ENCODE peak calls at places on chromosomes 16 and 17, in ten cellular contexts. V is AG04450; N is GM23338; A is sigmoid colon; R is CD8-positive, alpha-beta memory T cell; O is adrenal gland; J is cardiac muscle cell; P is esophagus muscularis mucosa; W is heart right ventricle; M is Peyer's patch. I is an unnamed sample. For H3K27me3, the result is how much of the 10 kb centered on the place peaks cover.

GRCh38 chr17:43810823-43811222 is 22.1 kb downstream of the MPP3 start:
- DNase-seq in J (no peak), V (no peak), M (no peak), W (no peak), P (no peak), R (no peak), A (no peak), N (no peak), O (no peak), I (no peak)

GRCh38 chr17:43170766-43171681 is at the start of gene NBR1:
- DNase-seq in V (peak), M (peak), J (peak), R (peak), W (peak), O (peak), N (peak), P (peak), A (peak), I (peak)

GRCh38 chr16:2226245-2226793 is 2.9 kb downstream of the E4F1 start:
- DNase-seq in M (no peak), O (no peak), V (no peak), P (no peak), R (no peak), N (no peak), A (no peak), J (no peak), W (no peak), I (no peak)

GRCh38 chr17:80045703-80046102 is 9.3 kb downstream of the CCDC40 start:
- DNase-seq in V (no peak), P (no peak), W (no peak), A (no peak), R (no peak), O (no peak), N (no peak), M (no peak), J (no peak), I (no peak)

GRCh38 chr17:78723001-78723796 is 58.9 kb downstream of the CYTH1 start:
- DNase-seq in V (no peak), W (peak), J (peak), M (no peak), R (no peak), A (peak), N (peak), O (peak), P (no peak), I (no peak)

GRCh38 chr17:80169107-80169506 is 723 bp upstream of the CARD14 start:
- DNase-seq in J (no peak), W (no peak), A (no peak), P (no peak), N (no peak), V (no peak), O (no peak), R (no peak), M (no peak), I (no peak)

GRCh38 chr17:39755550-39756375 is 18.0 kb downstream of the GRB7 start:
- DNase-seq in R (peak), A (peak), P (no peak), M (peak), J (no peak), V (no peak), N (no peak), O (peak), W (no peak), I (no peak)

GRCh38 chr16:55711959-55712876 is 56.4 kb downstream of the SLC6A2 start:
- DNase-seq in A (peak), R (peak), M (peak), N (peak), J (peak), O (peak), W (peak), P (no peak), V (peak), I (peak)

GRCh38 chr17:44219126-44219635 is 294 bp downstream of the UBTF start:
- DNase-seq in O (no peak), P (no peak), N (peak), R (peak), V (no peak), M (peak), A (peak), J (peak), W (no peak), I (peak)

GRCh38 chr17:79902146-79902791 is 63.0 kb upstream of the CBX4 start:
- DNase-seq in R (no peak), A (no peak), N (peak), O (no peak), M (no peak), J (no peak), V (no peak), P (no peak), W (no peak), I (peak)

GRCh38 chr17:6940186-6940649 is 55.6 kb upstream of the ALOX12 start:
- DNase-seq in M (no peak), A (peak), O (no peak), N (no peak), W (no peak), J (no peak), R (no peak), P (no peak), V (no peak), I (no peak)

GRCh38 chr16:4697867-4698291 is 4.5 kb downstream of the NUDT16L1 start:
- DNase-seq in P (no peak), J (no peak), V (no peak), O (no peak), N (no peak), R (no peak), W (no peak), M (no peak), A (no peak), I (no peak)

GRCh38 chr16:49528035-49528434 is 154.4 kb downstream of the C16orf78 start:
- DNase-seq in R (no peak), V (no peak), N (no peak), P (no peak), O (peak), W (no peak), A (no peak), J (peak), M (no peak), I (no peak)

GRCh38 chr16:53913082-53913870 is 209.3 kb downstream of the FTO start:
- DNase-seq in N (no peak), V (peak), R (no peak), J (peak), O (peak), M (no peak), W (no peak), P (no peak), A (no peak), I (peak)

GRCh38 chr17:32504166-32504990 is 17.6 kb downstream of the CDK5R1 start:
- DNase-seq in V (no peak), P (no peak), A (no peak), O (no peak), N (no peak), J (no peak), M (no peak), R (no peak), W (no peak), I (no peak)

GRCh38 chr17:7045492-7046126 is 1.7 kb upstream of the SLC16A11 start:
- DNase-seq in P (no peak), W (no peak), A (no peak), N (peak), J (peak), R (no peak), M (peak), V (peak), O (no peak), I (peak)

GRCh38 chr17:55327225-55328088 is 62.7 kb downstream of the HLF start:
- DNase-seq in N (no peak), V (no peak), A (no peak), O (no peak), J (no peak), W (no peak), P (no peak), M (peak), R (no peak), I (peak)

GRCh38 chr17:49727353-49727752 is 19.6 kb upstream of the SLC35B1 start:
- DNase-seq in N (no peak), W (no peak), R (no peak), M (no peak), A (no peak), J (no peak), V (no peak), P (no peak), O (no peak), I (no peak)

GRCh38 chr17:5562172-5562571 is 22.1 kb downstream of the NLRP1 start:
- DNase-seq in O (no peak), J (no peak), A (no peak), M (no peak), P (no peak), R (no peak), W (no peak), N (no peak), V (no peak), I (no peak)

GRCh38 chr17:41970901-41971331 is 4.3 kb downstream of the CNP start:
- DNase-seq in V (no peak), O (no peak), A (no peak), R (no peak), M (no peak), P (no peak), W (no peak), J (no peak), N (no peak), I (no peak)

GRCh38 chr17:82246365-82247174 is 17.7 kb downstream of the SLC16A3 start:
- DNase-seq in W (no peak), P (no peak), N (no peak), O (peak), A (no peak), J (peak), R (no peak), M (no peak), V (no peak), I (peak)

GRCh38 chr17:44522883-44523671 is 19.9 kb upstream of the GPATCH8 start:
- DNase-seq in J (peak), P (no peak), M (peak), W (peak), R (peak), O (peak), V (no peak), N (peak), A (peak), I (peak)

GRCh38 chr16:72743011-72743761 is 304.7 kb downstream of the ZFHX3 start:
- DNase-seq in N (no peak), W (no peak), R (no peak), A (no peak), V (no peak), J (no peak), O (no peak), P (no peak), M (no peak), I (no peak)

GRCh38 chr17:79960788-79961522 is 74.7 kb downstream of the TBC1D16 start:
- DNase-seq in N (no peak), M (no peak), O (peak), J (peak), V (no peak), W (no peak), A (no peak), P (no peak), R (no peak), I (peak)

GRCh38 chr17:82408938-82409318 is 9.2 kb upstream of the HEXD start:
- DNase-seq in P (no peak), O (no peak), W (no peak), J (no peak), N (no peak), A (no peak), R (no peak), M (no peak), V (no peak), I (no peak)

GRCh38 chr16:31479752-31480151 is 3.2 kb upstream of the SLC5A2 start:
- DNase-seq in M (peak), W (no peak), R (no peak), V (no peak), P (no peak), N (no peak), J (no peak), O (no peak), A (no peak), I (no peak)

GRCh38 chr16:81863630-81864352 is 84.7 kb downstream of the PLCG2 start:
- DNase-seq in N (peak), O (no peak), W (no peak), V (no peak), J (no peak), P (no peak), A (no peak), R (no peak), M (peak), I (no peak)

GRCh38 chr16:76639685-76640289 is 362.6 kb downstream of the CNTNAP4 start:
- DNase-seq in W (no peak), A (no peak), M (no peak), R (no peak), O (no peak), V (no peak), N (peak), P (no peak), J (peak), I (peak)

GRCh38 chr16:369866-370436 is 387 bp downstream of the MRPL28 start:
- DNase-seq in N (peak), R (no peak), J (peak), M (no peak), V (no peak), A (peak), O (no peak), P (no peak), W (no peak), I (no peak)

GRCh38 chr17:40799859-40800258 is at the start of gene KRT28:
- DNase-seq in M (no peak), J (no peak), W (no peak), R (no peak), V (no peak), P (no peak), N (no peak), O (no peak), A (no peak), I (no peak)

GRCh38 chr16:52318259-52319008 is 228.5 kb downstream of the TOX3 start:
- DNase-seq in W (no peak), M (no peak), O (no peak), P (peak), V (no peak), J (no peak), N (peak), A (no peak), R (no peak), I (no peak)

GRCh38 chr16:67393111-67393789 is at the start of gene TPPP3:
- DNase-seq in A (peak), P (no peak), W (peak), J (peak), O (peak), R (peak), N (peak), M (peak), V (no peak), I (peak)

GRCh38 chr16:35533683-35534082 is 2074.3 kb downstream of the TP53TG3F start:
- DNase-seq in W (no peak), A (no peak), O (no peak), P (no peak), M (no peak), J (no peak), R (no peak), N (no peak), V (no peak), I (no peak)

GRCh38 chr16:56353054-56353921 is 72.1 kb downstream of the AMFR start:
- DNase-seq in R (no peak), O (peak), A (peak), W (no peak), N (no peak), M (peak), V (no peak), P (no peak), J (no peak), I (no peak)

GRCh38 chr17:62004388-62004787 is 60.7 kb downstream of the MED13 start:
- DNase-seq in A (no peak), V (no peak), P (no peak), M (no peak), O (no peak), N (no peak), J (no peak), W (no peak), R (no peak), I (no peak)

GRCh38 chr16:4200000-4200780 is 41.7 kb downstream of the SRL start:
- DNase-seq in P (peak), A (peak), O (peak), N (peak), V (peak), W (peak), M (peak), J (peak), R (no peak), I (peak)

GRCh38 chr17:67260051-67260987 is 15.3 kb upstream of the HELZ start:
- DNase-seq in W (no peak), V (no peak), J (peak), P (no peak), M (peak), O (peak), A (peak), R (no peak), N (no peak), I (peak)
- H3K4me3 ChIP-seq in W (peak), V (no peak), J (no peak), P (no peak), M (no peak), O (no peak), A (no peak), R (no peak), N (no peak), I (no peak)

DNA sequence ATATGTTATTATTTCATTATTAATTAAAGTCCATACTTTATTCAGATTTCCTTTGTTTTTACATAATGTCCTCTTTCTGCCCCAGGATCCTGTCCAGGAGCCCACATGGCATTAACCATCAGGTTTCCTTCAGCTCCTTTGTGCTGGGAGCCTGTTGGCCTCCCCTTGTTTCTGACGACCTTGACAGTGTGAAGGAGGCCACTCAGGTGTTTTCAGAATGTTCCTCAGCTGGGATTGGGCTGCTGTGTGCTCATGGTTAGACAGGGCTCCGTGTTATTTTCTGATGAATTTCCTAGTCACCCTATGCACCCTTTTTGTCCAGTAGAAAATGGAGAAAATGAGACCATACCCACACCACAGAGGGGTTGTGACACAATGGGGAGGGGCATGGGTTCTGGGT is 281.0 kb upstream of the FOXF1 start:
- DNase-seq in P (no peak), A (peak), J (no peak), R (no peak), N (no peak), O (no peak), W (no peak), M (peak), V (no peak), I (no peak)
- H3K27me3 ChIP-seq in P (under half), A (under half), J (under half), R (under half), N (under half), O (under half), W (under half), M (under half), V (under half), I (under half)

DNA sequence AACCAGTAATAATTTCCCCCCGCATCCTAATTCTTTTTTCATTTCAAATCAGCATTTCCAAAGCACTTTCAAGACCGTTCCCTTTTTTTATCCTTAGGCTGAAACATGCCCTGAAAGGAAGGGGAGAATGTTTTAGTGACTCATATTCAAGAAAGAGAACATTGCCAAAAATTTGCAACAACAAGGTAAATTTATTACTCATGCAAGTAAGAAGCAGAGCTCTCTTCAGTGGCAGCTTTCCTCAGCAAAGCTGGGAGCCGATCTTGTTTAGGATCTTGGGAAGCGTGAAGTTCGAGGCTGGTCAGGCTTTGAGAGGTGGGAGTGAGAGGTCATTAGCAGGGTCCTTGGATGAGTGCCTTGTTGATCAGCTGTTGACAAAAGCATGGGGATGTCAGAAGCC is 129.5 kb downstream of the PRKCA start:
- DNase-seq in M (peak), P (no peak), A (no peak), N (no peak), J (peak), V (peak), W (no peak), R (no peak), O (no peak), I (peak)
- H3K4me3 ChIP-seq in M (no peak), P (no peak), A (no peak), N (no peak), J (no peak), V (peak), W (no peak), R (no peak), O (no peak), I (no peak)

GRCh38 chr17:65018612-65019290 is 37.8 kb downstream of the GNA13 start:
- DNase-seq in P (no peak), N (no peak), A (no peak), O (no peak), M (no peak), J (no peak), R (no peak), W (no peak), V (no peak), I (no peak)
- H3K27me3 ChIP-seq in P (under half), N (under half), A (under half), O (under half), M (under half), J (under half), R (under half), W (under half), V (under half), I (under half)

GRCh38 chr17:1643293-1643998 is 2.1 kb downstream of the SCARF1 start:
- DNase-seq in A (no peak), W (peak), V (no peak), P (no peak), J (peak), N (peak), M (peak), O (no peak), R (peak), I (peak)
- H3K4me3 ChIP-seq in A (peak), W (peak), V (peak), P (peak), J (peak), N (peak), M (peak), O (no peak), R (peak), I (peak)

DNA sequence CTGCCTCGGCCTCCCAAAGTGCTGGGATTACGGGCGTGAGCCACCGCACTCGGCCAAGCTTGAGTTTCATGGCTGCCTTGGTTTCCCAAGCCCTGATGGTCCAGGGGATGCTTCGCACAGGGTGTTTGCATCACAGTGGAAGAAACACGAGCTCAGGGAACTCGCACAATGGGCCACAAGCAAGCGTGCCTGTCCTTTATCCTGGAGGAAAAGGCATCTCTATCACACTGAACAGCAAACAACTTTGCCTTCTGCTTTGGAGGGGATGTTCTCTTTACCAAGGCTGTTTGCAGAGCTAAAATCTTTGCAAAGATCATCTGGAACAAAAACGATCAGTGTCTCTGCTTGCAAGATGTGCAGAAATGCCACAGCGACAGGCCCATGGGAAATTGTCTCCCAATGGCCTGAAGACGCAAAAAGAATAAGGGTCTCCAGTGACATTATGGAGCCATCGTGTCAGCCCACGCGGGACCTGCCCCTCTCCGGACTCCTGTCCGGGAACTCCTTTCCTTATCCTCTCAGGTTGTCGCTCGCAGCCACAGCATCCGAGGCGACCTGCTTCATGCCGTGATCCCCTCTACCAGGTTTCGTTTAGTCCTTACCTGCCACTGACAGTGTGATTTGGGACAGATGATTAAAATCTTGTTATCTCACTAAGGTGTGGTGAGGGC is 44.1 kb upstream of the CBFA2T3 start:
- DNase-seq in J (no peak), V (no peak), P (no peak), M (no peak), R (no peak), A (peak), W (no peak), N (no peak), O (no peak), I (no peak)
- H3K27me3 ChIP-seq in J (under half), V (under half), P (half or more), M (under half), R (under half), A (under half), W (half or more), N (under half), O (under half), I (under half)

GRCh38 chr17:77544347-77544746 is 403.6 kb downstream of the SEC14L1 start:
- DNase-seq in A (no peak), M (no peak), O (no peak), N (no peak), V (no peak), J (no peak), R (no peak), P (no peak), W (no peak), I (no peak)

GRCh38 chr17:77542551-77543490 is 402.1 kb downstream of the SEC14L1 start:
- DNase-seq in R (peak), M (peak), P (no peak), N (peak), O (peak), W (peak), V (peak), J (peak), A (peak), I (peak)

GRCh38 chr17:77548967-77549366 is 408.2 kb downstream of the SEC14L1 start:
- DNase-seq in V (no peak), J (no peak), A (no peak), M (no peak), N (no peak), R (no peak), W (no peak), P (no peak), O (no peak), I (no peak)

GRCh38 chr17:77543779-77544178 is 403.0 kb downstream of the SEC14L1 start:
- DNase-seq in M (no peak), W (no peak), P (no peak), N (no peak), O (no peak), R (no peak), J (no peak), V (no peak), A (no peak), I (no peak)

GRCh38 chr17:77546772-77547201 is 406.0 kb downstream of the SEC14L1 start:
- DNase-seq in P (no peak), O (no peak), V (no peak), A (no peak), N (peak), W (no peak), R (no peak), M (no peak), J (peak), I (no peak)
- H3K4me3 ChIP-seq in P (peak), O (no peak), V (no peak), A (peak), N (peak), W (peak), R (no peak), M (no peak), J (no peak), I (no peak)

I was measured in bronchial epithelial cell.